ENCODE peak calls at places on chromosomes 11 and 22, in four cellular contexts. One of them, this sample, is unnamed.
A peak's percentile ranks its signal among the peaks of the same experiment; 100 is the strongest.

GRCh38 chr11:36459046-36459445 is 51.0 kb downstream of the TRAF6 start:
- DNase-seq in K562: no peak
- DNase-seq in HepG2: no peak
- DNase-seq in GM12878: no peak
- DNase-seq in this sample: no peak

GRCh38 chr11:87015645-87016044 is 22.1 kb upstream of the TMEM135 start:
- DNase-seq in GM12878: no peak
- DNase-seq in HepG2: no peak
- DNase-seq in K562: no peak
- DNase-seq in this sample: no peak

GRCh38 chr11:111761056-111761455 is 5.1 kb downstream of the PPP2R1B start:
- DNase-seq in HepG2: no peak
- DNase-seq in GM12878: no peak
- DNase-seq in K562: no peak
- DNase-seq in this sample: no peak

GRCh38 chr22:44701187-44701586 is 817 bp upstream of the PRR5 start:
- DNase-seq in HepG2: no peak
- DNase-seq in GM12878: no peak
- DNase-seq in K562: no peak
- DNase-seq in this sample: no peak

GRCh38 chr11:65589444-65590239 is 6.0 kb downstream of the KCNK7 start:
- DNase-seq in HepG2: no peak
- DNase-seq in GM12878: no peak
- DNase-seq in K562: peak; percentile 67
- DNase-seq in this sample: no peak

GRCh38 chr11:30239025-30239424 is 8.2 kb downstream of the FSHB start:
- DNase-seq in K562: no peak
- DNase-seq in HepG2: no peak
- DNase-seq in GM12878: no peak
- DNase-seq in this sample: no peak

GRCh38 chr11:69938206-69938605 is 119.0 kb upstream of the FGF3 start:
- DNase-seq in HepG2: no peak
- DNase-seq in GM12878: no peak
- DNase-seq in K562: no peak
- DNase-seq in this sample: no peak

GRCh38 chr11:116852261-116853125 is 15.1 kb upstream of the APOA1 start:
- DNase-seq in GM12878: no peak
- DNase-seq in HepG2: no peak
- DNase-seq in K562: no peak
- DNase-seq in this sample: no peak

GRCh38 chr11:66408488-66409214 is 12.2 kb upstream of the NPAS4 start:
- DNase-seq in GM12878: peak; percentile 36
- DNase-seq in HepG2: peak; percentile 68
- DNase-seq in K562: peak; percentile 92
- DNase-seq in this sample: peak; percentile 87

GRCh38 chr11:114964676-114965214 is 286.4 kb downstream of the NXPE2 start:
- DNase-seq in HepG2: no peak
- DNase-seq in K562: no peak
- DNase-seq in GM12878: no peak
- DNase-seq in this sample: no peak

GRCh38 chr11:61302550-61302949 is 7.4 kb upstream of the VWCE start:
- DNase-seq in K562: no peak
- DNase-seq in HepG2: no peak
- DNase-seq in GM12878: no peak
- DNase-seq in this sample: no peak

GRCh38 chr22:37604875-37605274 is 3.8 kb upstream of the GGA1 start:
- DNase-seq in K562: no peak
- DNase-seq in GM12878: no peak
- DNase-seq in HepG2: no peak
- DNase-seq in this sample: no peak

GRCh38 chr11:44983786-44984185 is 33.1 kb upstream of the TP53I11 start:
- DNase-seq in HepG2: no peak
- DNase-seq in K562: no peak
- DNase-seq in GM12878: no peak
- DNase-seq in this sample: no peak

GRCh38 chr11:91664521-91664920 is 560.1 kb upstream of the FAT3 start:
- DNase-seq in HepG2: no peak
- DNase-seq in K562: no peak
- DNase-seq in GM12878: no peak
- DNase-seq in this sample: peak; percentile 43

GRCh38 chr22:47270463-47271135 is 508.1 kb downstream of the TBC1D22A start:
- DNase-seq in HepG2: no peak
- DNase-seq in K562: peak; percentile 32
- DNase-seq in GM12878: no peak
- DNase-seq in this sample: no peak

GRCh38 chr11:62958547-62959071 is 26.2 kb downstream of the SLC22A6 start:
- DNase-seq in K562: no peak
- DNase-seq in GM12878: no peak
- DNase-seq in HepG2: no peak
- DNase-seq in this sample: no peak

GRCh38 chr11:62399172-62399867 is 19.5 kb upstream of the SCGB1A1 start:
- DNase-seq in GM12878: no peak
- DNase-seq in HepG2: no peak
- DNase-seq in K562: no peak
- DNase-seq in this sample: no peak

GRCh38 chr22:38239101-38239761 is 33.6 kb downstream of the TMEM184B start:
- DNase-seq in K562: no peak
- DNase-seq in GM12878: no peak
- DNase-seq in HepG2: no peak
- DNase-seq in this sample: peak; percentile 40

GRCh38 chr11:82557274-82557673 is 176.4 kb downstream of the FAM181B start:
- DNase-seq in K562: no peak
- DNase-seq in GM12878: peak; percentile 23
- DNase-seq in HepG2: no peak
- DNase-seq in this sample: no peak

GRCh38 chr11:102367364-102367763 is 20.4 kb downstream of the BIRC2 start:
- DNase-seq in GM12878: no peak
- DNase-seq in HepG2: no peak
- DNase-seq in K562: peak; percentile 21
- DNase-seq in this sample: peak; percentile 10

GRCh38 chr11:30568933-30569332 is 17.2 kb downstream of the MPPED2 start:
- DNase-seq in GM12878: no peak
- DNase-seq in HepG2: no peak
- DNase-seq in K562: no peak
- DNase-seq in this sample: no peak

GRCh38 chr11:94924074-94925031 is 49.0 kb downstream of the CWC15 start:
- DNase-seq in HepG2: no peak
- DNase-seq in K562: no peak
- DNase-seq in GM12878: no peak
- DNase-seq in this sample: no peak

GRCh38 chr22:40567106-40567505 is 69.4 kb downstream of the MRTFA start:
- DNase-seq in HepG2: no peak
- DNase-seq in K562: no peak
- DNase-seq in GM12878: no peak
- DNase-seq in this sample: no peak

GRCh38 chr11:35275808-35276170 is 136.8 kb downstream of the CD44 start:
- DNase-seq in HepG2: no peak
- DNase-seq in GM12878: no peak
- DNase-seq in K562: no peak
- DNase-seq in this sample: no peak

GRCh38 chr11:85062626-85063025 is 564.5 kb downstream of the DLG2 start:
- DNase-seq in K562: no peak
- DNase-seq in GM12878: peak; percentile 42
- DNase-seq in HepG2: no peak
- DNase-seq in this sample: no peak

GRCh38 chr11:122394326-122394725 is 261.2 kb upstream of the UBASH3B start:
- DNase-seq in K562: no peak
- DNase-seq in GM12878: no peak
- DNase-seq in HepG2: no peak
- DNase-seq in this sample: no peak

GRCh38 chr11:1422481-1422880 is 32.7 kb downstream of the BRSK2 start:
- DNase-seq in HepG2: no peak
- DNase-seq in GM12878: no peak
- DNase-seq in K562: no peak
- DNase-seq in this sample: peak; percentile 43

GRCh38 chr11:72676874-72677341 is 2.7 kb upstream of the PDE2A start:
- DNase-seq in K562: peak; percentile 86
- DNase-seq in HepG2: peak; percentile 15
- DNase-seq in GM12878: no peak
- DNase-seq in this sample: peak; percentile 32

GRCh38 chr11:91081440-91082088 is 858.7 kb upstream of the CHORDC1 start:
- DNase-seq in GM12878: no peak
- DNase-seq in HepG2: no peak
- DNase-seq in K562: no peak
- DNase-seq in this sample: peak; percentile 3

GRCh38 chr11:30489076-30489475 is 97.1 kb downstream of the MPPED2 start:
- DNase-seq in GM12878: no peak
- DNase-seq in K562: no peak
- DNase-seq in HepG2: no peak
- DNase-seq in this sample: no peak

GRCh38 chr11:34730544-34731295 is 109.8 kb downstream of the EHF start:
- DNase-seq in K562: no peak
- DNase-seq in GM12878: no peak
- DNase-seq in HepG2: no peak
- DNase-seq in this sample: no peak

GRCh38 chr22:20741634-20742581 is 32.0 kb upstream of the SERPIND1 start:
- DNase-seq in GM12878: no peak
- DNase-seq in HepG2: peak; percentile 44
- DNase-seq in K562: peak; percentile 90
- DNase-seq in this sample: peak; percentile 32

GRCh38 chr11:32991427-32991826 is 24.3 kb upstream of the DEPDC7 start:
- DNase-seq in GM12878: no peak
- DNase-seq in K562: no peak
- DNase-seq in HepG2: no peak
- DNase-seq in this sample: no peak

GRCh38 chr11:70628881-70629844 is 230.8 kb downstream of the CTTN start:
- DNase-seq in GM12878: no peak
- DNase-seq in HepG2: no peak
- DNase-seq in K562: peak; percentile 29
- DNase-seq in this sample: no peak

GRCh38 chr11:91641153-91641552 is 583.5 kb upstream of the FAT3 start:
- DNase-seq in GM12878: no peak
- DNase-seq in K562: no peak
- DNase-seq in HepG2: no peak
- DNase-seq in this sample: no peak

GRCh38 chr22:47927811-47928210 is 1165.4 kb downstream of the TBC1D22A start:
- DNase-seq in GM12878: no peak
- DNase-seq in HepG2: no peak
- DNase-seq in K562: no peak
- DNase-seq in this sample: no peak

GRCh38 chr11:10669258-10670033 is 24.1 kb downstream of the IRAG1 start:
- DNase-seq in K562: no peak
- DNase-seq in GM12878: no peak
- DNase-seq in HepG2: no peak
- DNase-seq in this sample: no peak

DNA sequence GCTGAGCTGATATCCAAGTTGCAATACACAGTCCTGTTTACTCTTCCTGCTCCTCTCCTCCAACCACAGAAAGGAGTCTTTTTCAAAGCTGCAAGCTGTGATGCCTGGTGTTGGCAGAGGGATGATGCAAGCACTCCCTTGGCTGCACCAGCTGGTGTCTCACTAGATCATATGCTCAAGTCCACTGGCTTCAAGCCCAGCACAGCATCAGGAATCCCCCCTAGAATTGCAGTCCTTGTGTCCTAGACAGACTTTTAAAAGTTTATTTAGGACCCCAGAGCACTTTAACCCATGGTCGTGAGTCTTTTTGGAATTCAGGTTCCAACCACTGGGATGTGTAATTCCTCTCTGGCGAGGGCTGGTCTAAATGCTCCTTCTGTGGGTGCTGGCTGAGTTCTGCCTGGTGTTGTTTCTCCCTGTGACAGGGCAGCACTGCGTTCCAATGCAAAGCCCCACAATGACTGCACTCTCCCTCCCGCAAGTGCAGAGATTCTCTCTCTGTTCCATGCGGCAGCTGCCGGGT is 1.9 kb upstream of the HEPN1 start:
- DNase-seq in HepG2: peak; percentile 16
- DNase-seq in K562: no peak
- DNase-seq in GM12878: no peak
- DNase-seq in this sample: no peak
- TF ChIP-seq MYC in HepG2: no peak
- TF ChIP-seq MYC in K562: no peak
- TF ChIP-seq MYC in GM12878: no peak
- TF ChIP-seq MYC in this sample: no peak

GRCh38 chr22:23219787-23220484 is 39.6 kb downstream of the BCR start:
- DNase-seq in HepG2: no peak
- DNase-seq in GM12878: peak; percentile 67
- DNase-seq in K562: no peak
- DNase-seq in this sample: no peak
- TF ChIP-seq KDM1A in HepG2: no peak
- TF ChIP-seq KDM1A in GM12878: no peak
- TF ChIP-seq KDM1A in K562: no peak
- TF ChIP-seq KDM1A in this sample: no peak

GRCh38 chr11:83990160-83990733 is 704.1 kb upstream of the CCDC90B start:
- DNase-seq in K562: no peak
- DNase-seq in GM12878: no peak
- DNase-seq in HepG2: no peak
- DNase-seq in this sample: no peak
- TF ChIP-seq MYC in K562: no peak
- TF ChIP-seq MYC in GM12878: no peak
- TF ChIP-seq MYC in HepG2: no peak
- TF ChIP-seq MYC in this sample: no peak

GRCh38 chr11:22199243-22199642 is 6.4 kb downstream of the ANO5 start:
- DNase-seq in K562: no peak
- DNase-seq in HepG2: no peak
- DNase-seq in GM12878: no peak
- DNase-seq in this sample: no peak

GRCh38 chr11:22193348-22194051 is 615 bp downstream of the ANO5 start:
- DNase-seq in K562: peak; percentile 7
- DNase-seq in HepG2: no peak
- DNase-seq in GM12878: no peak
- DNase-seq in this sample: peak; percentile 45

GRCh38 chr11:22194907-22195306 is 2.0 kb downstream of the ANO5 start:
- DNase-seq in HepG2: no peak
- DNase-seq in GM12878: no peak
- DNase-seq in K562: no peak
- DNase-seq in this sample: no peak

GRCh38 chr11:22192642-22193347 is at the start of gene ANO5:
- DNase-seq in HepG2: no peak
- DNase-seq in K562: peak; percentile 42
- DNase-seq in GM12878: no peak
- DNase-seq in this sample: peak; percentile 71

GRCh38 chr11:22197139-22197893 is 4.4 kb downstream of the ANO5 start:
- DNase-seq in GM12878: no peak
- DNase-seq in K562: no peak
- DNase-seq in HepG2: no peak
- DNase-seq in this sample: no peak
- TF ChIP-seq KDM1A in GM12878: no peak
- TF ChIP-seq KDM1A in K562: no peak
- TF ChIP-seq KDM1A in HepG2: no peak
- TF ChIP-seq KDM1A in this sample: no peak

GRCh38 chr22:27895600-27895999 is 23.5 kb downstream of the PITPNB start:
- DNase-seq in GM12878: peak; percentile 76
- DNase-seq in HepG2: no peak
- DNase-seq in K562: no peak
- DNase-seq in this sample: no peak
- TF ChIP-seq MYC in GM12878: no peak
- TF ChIP-seq MYC in HepG2: no peak
- TF ChIP-seq MYC in K562: no peak
- TF ChIP-seq MYC in this sample: no peak

This sample was measured in A549.